ENCODE peak calls at places on chromosome 15, in four cellular contexts. F, L, U and K are unnamed samples.

GRCh38 chr15:34038404-34039179 is 412 bp downstream of the AVEN start:
- DNase-seq in U (peak; percentile 59), L (peak; percentile 74), F (peak; percentile 68), K (peak; percentile 57)

GRCh38 chr15:24878153-24878552 is 76.6 kb upstream of the SNRPN start:
- DNase-seq in F (peak; percentile 11), U (no peak), L (peak; percentile 26), K (no peak)

GRCh38 chr15:58298883-58299282 is 132.9 kb upstream of the LIPC start:
- DNase-seq in U (no peak), L (no peak), F (no peak), K (no peak)

GRCh38 chr15:95295311-95295710 is 1035.2 kb upstream of the NR2F2 start:
- DNase-seq in L (no peak), U (no peak), F (no peak), K (no peak)

GRCh38 chr15:67998599-67999122 is 55.5 kb upstream of the PIAS1 start:
- DNase-seq in U (no peak), F (peak; percentile 52), L (peak; percentile 68), K (no peak)

GRCh38 chr15:28904023-28904422 is 18.2 kb downstream of the APBA2 start:
- DNase-seq in L (no peak), F (no peak), U (no peak), K (no peak)

GRCh38 chr15:90376789-90377188 is 11.3 kb upstream of the IQGAP1 start:
- DNase-seq in U (peak; percentile 60), F (no peak), L (no peak), K (peak; percentile 96)

GRCh38 chr15:81295466-81296145 is 28.3 kb downstream of the STARD5 start:
- DNase-seq in F (no peak), U (no peak), L (peak; percentile 1), K (no peak)

GRCh38 chr15:42315435-42316020 is 42.3 kb upstream of the TMEM87A start:
- DNase-seq in F (no peak), U (no peak), L (peak; percentile 18), K (no peak)

GRCh38 chr15:31161990-31162389 is 60.5 kb upstream of the TRPM1 start:
- DNase-seq in F (no peak), U (no peak), L (no peak), K (no peak)

GRCh38 chr15:78875107-78875914 is 2.6 kb downstream of the MORF4L1 start:
- DNase-seq in L (no peak), F (no peak), U (no peak), K (no peak)

GRCh38 chr15:36185438-36185837 is 394.0 kb upstream of the CDIN1 start:
- DNase-seq in U (no peak), F (no peak), L (no peak), K (no peak)

GRCh38 chr15:59649603-59650002 is 7.7 kb downstream of the GTF2A2 start:
- DNase-seq in U (no peak), L (no peak), F (no peak), K (no peak)

DNA sequence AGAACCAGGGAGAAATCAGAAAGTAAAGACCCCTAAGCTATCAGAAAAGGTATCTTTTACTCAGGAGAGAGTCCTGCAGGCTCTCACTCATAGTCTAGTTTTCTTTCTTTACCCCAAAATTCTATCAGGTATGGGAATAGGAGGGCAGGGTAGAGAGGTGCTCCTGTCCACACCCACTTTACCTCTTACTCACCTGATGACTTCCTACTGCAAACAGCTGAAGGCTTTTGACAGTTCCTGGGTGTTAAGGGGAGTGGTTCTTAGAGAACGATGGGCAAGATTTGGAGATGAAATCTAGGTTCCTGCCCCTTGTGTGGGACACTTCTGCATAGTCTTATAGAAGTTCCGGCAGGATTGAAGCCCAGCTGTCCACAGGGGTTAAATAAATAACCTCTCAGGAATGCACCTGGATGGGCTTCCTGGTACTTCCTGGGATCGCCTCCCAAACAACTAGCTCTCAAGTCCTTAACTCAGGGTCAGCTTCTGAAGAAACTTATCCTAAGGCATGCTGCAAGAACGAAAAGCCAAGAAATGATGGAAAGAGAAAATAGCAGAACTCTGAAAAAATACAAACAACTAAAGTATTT is 10.8 kb upstream of the TNFAIP8L3 start:
- DNase-seq in U (no peak), F (no peak), L (no peak), K (no peak)
- H3K4me3 ChIP-seq in U (no peak overlapping the region), F (no peak overlapping the region), L (no peak overlapping the region), K (no peak overlapping the region)

GRCh38 chr15:83489690-83490089 is 42.5 kb downstream of the SH3GL3 start:
- DNase-seq in F (no peak), U (no peak), L (no peak), K (no peak)
- H3K4me3 ChIP-seq in F (no peak overlapping the region), U (no peak overlapping the region), L (no peak overlapping the region), K (no peak overlapping the region)

GRCh38 chr15:75209289-75209676 is 7.6 kb downstream of the C15orf39 start:
- DNase-seq in L (no peak), F (no peak), U (no peak), K (no peak)

GRCh38 chr15:75208501-75209288 is 7.0 kb downstream of the C15orf39 start:
- DNase-seq in F (no peak), U (no peak), L (no peak), K (no peak)

GRCh38 chr15:75206006-75206405 is 4.3 kb downstream of the C15orf39 start:
- DNase-seq in L (no peak), F (no peak), U (no peak), K (no peak)

GRCh38 chr15:75206803-75207617 is 5.3 kb downstream of the C15orf39 start:
- DNase-seq in F (no peak), U (no peak), L (no peak), K (no peak)

GRCh38 chr15:75207618-75208500 is 6.2 kb downstream of the C15orf39 start:
- DNase-seq in L (no peak), U (no peak), F (no peak), K (no peak)
- H3K4me3 ChIP-seq in L (no peak overlapping the region), U (no peak overlapping the region), F (no peak overlapping the region), K (no peak overlapping the region)

GRCh38 chr15:73951591-73951990 is 25.3 kb downstream of the LOXL1 start:
- DNase-seq in U (no peak), F (no peak), L (no peak), K (no peak)
- H3K4me3 ChIP-seq in U (no peak overlapping the region), F (no peak overlapping the region), L (no peak overlapping the region), K (no peak overlapping the region)

GRCh38 chr15:64152507-64153387 is 1.2 kb downstream of the SNX22 start:
- DNase-seq in L (no peak), U (no peak), F (no peak), K (no peak)
- H3K4me3 ChIP-seq in L (peak overlapping the region; percentile 15), U (peak overlapping the region; percentile 26), F (no peak overlapping the region), K (no peak overlapping the region)

GRCh38 chr15:47741082-47741481 is 23.8 kb downstream of the SEMA6D start:
- DNase-seq in L (no peak), U (no peak), F (no peak), K (no peak)

GRCh38 chr15:47733085-47733484 is 15.8 kb downstream of the SEMA6D start:
- DNase-seq in F (no peak), L (no peak), U (no peak), K (no peak)

GRCh38 chr15:47736123-47736786 is 18.9 kb downstream of the SEMA6D start:
- DNase-seq in F (no peak), U (no peak), L (no peak), K (no peak)

GRCh38 chr15:47741907-47742306 is 24.6 kb downstream of the SEMA6D start:
- DNase-seq in F (no peak), L (no peak), U (no peak), K (no peak)

DNA sequence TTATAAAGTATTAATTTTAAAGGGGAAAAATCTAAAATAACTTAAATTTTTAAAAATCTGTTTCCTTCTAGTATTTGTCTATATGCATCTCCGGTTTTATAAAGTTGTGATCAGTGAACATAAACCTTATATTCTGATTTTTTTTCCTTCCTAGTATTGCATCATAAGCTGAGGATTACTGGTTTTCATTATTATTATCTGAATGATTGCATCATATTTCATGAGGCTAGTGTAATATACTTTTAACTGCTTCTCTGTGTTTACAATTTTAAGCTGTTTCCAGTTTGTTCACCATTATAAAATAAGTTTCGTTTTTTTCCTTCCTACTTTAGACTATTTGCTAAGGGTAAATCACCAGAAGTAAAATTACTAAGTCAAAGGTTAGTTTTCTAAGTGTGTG is 20.1 kb downstream of the SEMA6D start:
- DNase-seq in L (peak; percentile 22), U (no peak), F (peak; percentile 61), K (no peak)
- H3K4me3 ChIP-seq in L (no peak overlapping the region), U (no peak overlapping the region), F (no peak overlapping the region), K (no peak overlapping the region)